ENCODE peak calls at places on chromosomes 5 and 9, in four cellular contexts. One of them, this sample, is unnamed.

GRCh38 chr5:149371296-149371962 is 7.7 kb downstream of the IL17B start:
- DNase-seq in fibroblast of pulmonary artery: peak
- DNase-seq in NB4: peak
- DNase-seq in SK-N-SH: peak
- DNase-seq in this sample: peak

GRCh38 chr5:134018154-134018985 is 13.6 kb upstream of the VDAC1 start:
- DNase-seq in fibroblast of pulmonary artery: no peak
- DNase-seq in NB4: no peak
- DNase-seq in SK-N-SH: no peak
- DNase-seq in this sample: no peak

GRCh38 chr5:25544652-25545249 is 900.0 kb upstream of the CDH10 start:
- DNase-seq in fibroblast of pulmonary artery: peak
- DNase-seq in NB4: peak
- DNase-seq in SK-N-SH: peak
- DNase-seq in this sample: no peak

GRCh38 chr9:21681641-21682040 is 120.8 kb upstream of the MTAP start:
- DNase-seq in fibroblast of pulmonary artery: peak
- DNase-seq in NB4: no peak
- DNase-seq in SK-N-SH: no peak
- DNase-seq in this sample: peak

GRCh38 chr5:35198681-35199080 is 31.6 kb downstream of the PRLR start:
- DNase-seq in fibroblast of pulmonary artery: peak
- DNase-seq in NB4: no peak
- DNase-seq in SK-N-SH: no peak
- DNase-seq in this sample: peak

GRCh38 chr9:107539427-107540154 is 50.0 kb upstream of the KLF4 start:
- DNase-seq in fibroblast of pulmonary artery: peak
- DNase-seq in NB4: peak
- DNase-seq in SK-N-SH: no peak
- DNase-seq in this sample: peak

GRCh38 chr5:139984816-139985215 is 58.3 kb downstream of the NRG2 start:
- DNase-seq in fibroblast of pulmonary artery: no peak
- DNase-seq in NB4: no peak
- DNase-seq in SK-N-SH: no peak
- DNase-seq in this sample: no peak

GRCh38 chr9:105413486-105414068 is 34.3 kb upstream of the FSD1L start:
- DNase-seq in fibroblast of pulmonary artery: peak
- DNase-seq in NB4: peak
- DNase-seq in SK-N-SH: peak
- DNase-seq in this sample: peak

GRCh38 chr9:77907581-77907980 is 124.0 kb downstream of the GNAQ start:
- DNase-seq in fibroblast of pulmonary artery: no peak
- DNase-seq in NB4: no peak
- DNase-seq in SK-N-SH: no peak
- DNase-seq in this sample: no peak

GRCh38 chr5:173055042-173055721 is 970 bp upstream of the CREBRF start:
- DNase-seq in fibroblast of pulmonary artery: no peak
- DNase-seq in NB4: no peak
- DNase-seq in SK-N-SH: no peak
- DNase-seq in this sample: no peak

GRCh38 chr5:60510663-60511062 is 189.3 kb downstream of the DEPDC1B start:
- DNase-seq in fibroblast of pulmonary artery: no peak
- DNase-seq in NB4: no peak
- DNase-seq in SK-N-SH: no peak
- DNase-seq in this sample: no peak

GRCh38 chr9:86351897-86352296 is 2.3 kb downstream of the TUT7 start:
- DNase-seq in fibroblast of pulmonary artery: no peak
- DNase-seq in NB4: no peak
- DNase-seq in SK-N-SH: no peak
- DNase-seq in this sample: no peak

GRCh38 chr5:88556415-88556814 is 287.8 kb upstream of the TMEM161B start:
- DNase-seq in fibroblast of pulmonary artery: no peak
- DNase-seq in NB4: no peak
- DNase-seq in SK-N-SH: no peak
- DNase-seq in this sample: no peak

GRCh38 chr9:6566409-6567139 is 79.0 kb downstream of the GLDC start:
- DNase-seq in fibroblast of pulmonary artery: peak
- DNase-seq in NB4: peak
- DNase-seq in SK-N-SH: no peak
- DNase-seq in this sample: peak

GRCh38 chr5:105587963-105588662 is 2025.5 kb upstream of the NUDT12 start:
- DNase-seq in fibroblast of pulmonary artery: no peak
- DNase-seq in NB4: peak
- DNase-seq in SK-N-SH: no peak
- DNase-seq in this sample: no peak

GRCh38 chr5:119347996-119348395 is 7.8 kb upstream of the TNFAIP8 start:
- DNase-seq in fibroblast of pulmonary artery: peak
- DNase-seq in NB4: no peak
- DNase-seq in SK-N-SH: peak
- DNase-seq in this sample: peak

GRCh38 chr5:17314907-17315471 is 97.6 kb downstream of the BASP1 start:
- DNase-seq in fibroblast of pulmonary artery: peak
- DNase-seq in NB4: peak
- DNase-seq in SK-N-SH: no peak
- DNase-seq in this sample: peak

GRCh38 chr9:96478829-96479371 is 28.9 kb downstream of the HABP4 start:
- DNase-seq in fibroblast of pulmonary artery: no peak
- DNase-seq in NB4: no peak
- DNase-seq in SK-N-SH: no peak
- DNase-seq in this sample: peak

GRCh38 chr5:66959668-66960067 is 236.9 kb downstream of the CD180 start:
- DNase-seq in fibroblast of pulmonary artery: no peak
- DNase-seq in NB4: no peak
- DNase-seq in SK-N-SH: no peak
- DNase-seq in this sample: peak

GRCh38 chr9:116383956-116384355 is 230.4 kb downstream of the PAPPA start:
- DNase-seq in fibroblast of pulmonary artery: no peak
- DNase-seq in NB4: no peak
- DNase-seq in SK-N-SH: no peak
- DNase-seq in this sample: peak

DNA sequence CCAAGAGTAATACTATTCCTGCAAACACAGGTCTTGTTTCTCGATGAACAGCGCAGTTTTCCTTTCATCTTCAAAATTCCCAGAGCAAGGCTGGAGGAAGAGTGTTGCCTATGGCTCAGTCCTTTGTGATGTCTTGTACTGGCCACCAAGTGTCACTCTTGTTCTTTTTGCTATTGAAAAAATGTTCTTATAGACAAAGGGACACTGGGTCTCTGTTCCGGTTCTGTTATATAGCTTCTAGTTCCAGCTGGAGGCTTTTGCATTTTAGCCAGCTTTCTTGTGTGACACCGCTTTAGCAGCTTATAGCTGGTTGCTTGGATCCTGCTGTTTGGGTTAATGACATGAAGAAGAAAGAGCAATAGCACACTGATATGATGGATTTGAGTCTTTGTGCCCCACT is 343.7 kb upstream of the KCNN2 start:
- DNase-seq in fibroblast of pulmonary artery: no peak
- DNase-seq in NB4: no peak
- DNase-seq in SK-N-SH: no peak
- DNase-seq in this sample: no peak
- TF ChIP-seq CTCF in fibroblast of pulmonary artery: no peak
- TF ChIP-seq CTCF in NB4: no peak
- TF ChIP-seq CTCF in SK-N-SH: peak
- TF ChIP-seq CTCF in this sample: peak

DNA sequence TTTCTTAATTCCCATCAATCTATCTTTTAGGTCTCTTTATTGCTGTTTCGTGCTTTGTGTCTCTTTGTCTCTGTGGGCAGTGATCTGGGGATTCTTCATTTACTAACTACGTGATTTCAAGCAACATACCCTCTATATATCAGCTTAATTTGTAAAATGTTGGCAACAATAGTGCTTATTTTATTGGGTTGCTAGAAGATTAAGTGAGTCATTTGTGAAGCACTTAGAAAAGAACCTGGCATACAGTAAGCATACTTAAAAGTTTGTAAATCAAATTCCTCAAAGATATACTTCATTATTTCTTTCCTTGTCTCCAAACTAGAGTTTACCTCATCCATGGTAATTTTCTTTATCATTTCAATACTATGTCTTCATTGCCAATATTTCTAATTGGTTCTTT is 669.7 kb downstream of the MAT2B start:
- DNase-seq in fibroblast of pulmonary artery: peak
- DNase-seq in NB4: no peak
- DNase-seq in SK-N-SH: no peak
- DNase-seq in this sample: no peak
- H3K4me3 ChIP-seq in fibroblast of pulmonary artery: no peak
- H3K4me3 ChIP-seq in NB4: no peak
- H3K4me3 ChIP-seq in SK-N-SH: no peak
- H3K4me3 ChIP-seq in this sample: no peak

GRCh38 chr9:121172726-121173487 is 28.8 kb downstream of the RAB14 start:
- DNase-seq in fibroblast of pulmonary artery: no peak
- DNase-seq in NB4: no peak
- DNase-seq in SK-N-SH: no peak
- DNase-seq in this sample: no peak

GRCh38 chr9:121173501-121173900 is 28.2 kb downstream of the RAB14 start:
- DNase-seq in fibroblast of pulmonary artery: no peak
- DNase-seq in NB4: no peak
- DNase-seq in SK-N-SH: no peak
- DNase-seq in this sample: no peak

GRCh38 chr9:121171236-121171635 is 30.4 kb downstream of the RAB14 start:
- DNase-seq in fibroblast of pulmonary artery: no peak
- DNase-seq in NB4: no peak
- DNase-seq in SK-N-SH: no peak
- DNase-seq in this sample: no peak

GRCh38 chr9:121168052-121168451 is 33.6 kb downstream of the RAB14 start:
- DNase-seq in fibroblast of pulmonary artery: no peak
- DNase-seq in NB4: no peak
- DNase-seq in SK-N-SH: no peak
- DNase-seq in this sample: no peak

GRCh38 chr9:121169094-121169601 is 32.5 kb downstream of the RAB14 start:
- DNase-seq in fibroblast of pulmonary artery: peak
- DNase-seq in NB4: no peak
- DNase-seq in SK-N-SH: peak
- DNase-seq in this sample: no peak
- TF ChIP-seq CTCF in fibroblast of pulmonary artery: peak
- TF ChIP-seq CTCF in NB4: peak
- TF ChIP-seq CTCF in SK-N-SH: peak
- TF ChIP-seq CTCF in this sample: peak

DNA sequence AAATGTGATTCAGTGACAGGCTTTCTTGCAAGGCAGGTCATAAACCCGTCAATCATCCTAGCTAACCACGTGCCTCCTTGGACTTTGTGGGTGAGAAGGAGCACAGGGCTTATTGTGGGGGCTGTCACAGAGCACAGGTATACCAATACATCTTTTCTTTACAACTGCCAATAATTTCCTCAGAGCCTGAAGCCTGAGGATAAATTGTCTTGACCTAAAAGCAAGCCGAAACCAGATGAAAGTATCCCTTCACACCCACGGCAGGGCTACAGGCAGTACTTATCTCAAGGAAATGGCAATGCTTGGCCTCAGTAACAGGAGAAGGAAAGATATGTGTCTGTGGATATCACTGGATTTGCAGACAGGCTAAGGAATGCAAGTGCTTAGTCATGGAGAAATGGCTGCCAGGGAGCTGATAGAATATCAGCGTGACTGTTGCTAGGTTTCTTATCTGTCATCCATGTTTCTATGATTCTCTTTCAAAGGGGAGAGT is 90.3 kb upstream of the ZNF366 start:
- DNase-seq in fibroblast of pulmonary artery: peak
- DNase-seq in NB4: no peak
- DNase-seq in SK-N-SH: no peak
- DNase-seq in this sample: peak
- H3K4me3 ChIP-seq in fibroblast of pulmonary artery: peak
- H3K4me3 ChIP-seq in NB4: no peak
- H3K4me3 ChIP-seq in SK-N-SH: no peak
- H3K4me3 ChIP-seq in this sample: no peak

DNA sequence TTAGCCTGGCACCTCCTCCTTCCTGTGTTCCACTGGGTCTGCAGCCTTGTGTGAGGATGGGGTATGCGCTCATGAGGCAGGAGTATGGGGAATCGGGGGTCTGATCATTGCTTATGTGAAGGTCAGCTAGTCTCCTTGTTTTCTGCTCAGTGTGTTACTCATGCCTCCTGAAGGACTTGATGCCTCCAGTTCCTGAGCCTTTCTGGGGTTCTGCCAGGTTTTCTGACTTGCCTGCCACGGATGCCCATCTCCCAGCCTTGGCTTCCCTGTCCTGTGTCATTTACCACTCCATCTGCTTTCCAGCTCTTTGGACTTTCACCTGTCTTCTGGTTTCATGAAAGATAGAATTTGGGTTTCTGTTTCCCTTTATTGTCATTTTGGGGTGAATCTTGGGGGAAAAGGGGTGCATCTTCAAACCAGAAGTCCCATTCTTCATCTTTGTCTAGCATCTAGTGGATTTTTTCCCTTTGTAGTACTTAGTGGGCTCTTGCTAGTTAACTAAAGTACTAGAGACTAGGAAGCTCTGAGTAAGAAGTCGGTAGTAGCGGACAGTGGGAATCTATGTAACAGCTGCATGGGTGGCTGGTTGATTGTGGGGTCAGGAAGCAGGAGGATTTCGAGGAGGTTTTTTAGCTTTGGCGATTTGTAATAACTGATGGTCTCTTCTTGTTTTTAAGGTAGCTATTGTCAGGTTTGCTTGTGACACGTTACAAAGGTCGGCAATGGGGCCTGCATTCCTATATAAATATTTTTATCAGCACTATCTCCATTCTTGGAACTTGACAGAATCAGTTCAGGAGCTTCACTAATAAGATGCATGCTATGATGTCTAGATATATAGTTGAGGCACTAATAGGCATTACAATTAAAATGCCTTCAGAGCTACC is 8.2 kb downstream of the OTULIN start:
- DNase-seq in fibroblast of pulmonary artery: peak
- DNase-seq in NB4: no peak
- DNase-seq in SK-N-SH: no peak
- DNase-seq in this sample: no peak
- TF ChIP-seq CTCF in fibroblast of pulmonary artery: no peak
- TF ChIP-seq CTCF in NB4: no peak
- TF ChIP-seq CTCF in SK-N-SH: no peak
- TF ChIP-seq CTCF in this sample: no peak